ENCODE peak calls at places on chromosome 11, in five cellular contexts. R, U, D, O and Z are unnamed samples.
A peak's percentile ranks its signal among the peaks of the same experiment; 100 is the strongest.

GRCh38 chr11:16739326-16739875 is 954 bp downstream of the C11orf58 start:
- DNase-seq in R (no peak), U (no peak), D (no peak), O (peak; percentile 17), Z (no peak)

GRCh38 chr11:126163074-126163700 is 48.3 kb downstream of the RPUSD4 start:
- DNase-seq in R (no peak), U (no peak), D (no peak), O (no peak), Z (no peak)

GRCh38 chr11:69080361-69080973 is 31.7 kb downstream of the TPCN2 start:
- DNase-seq in R (no peak), U (no peak), D (no peak), O (no peak), Z (no peak)

GRCh38 chr11:19632435-19632834 is 80.2 kb upstream of the NAV2 start:
- DNase-seq in R (no peak), U (no peak), D (no peak), O (peak; percentile 21), Z (no peak)

GRCh38 chr11:103433380-103433779 is 324.2 kb downstream of the DYNC2H1 start:
- DNase-seq in R (no peak), U (no peak), D (no peak), O (no peak), Z (no peak)

GRCh38 chr11:21888814-21889213 is 304.1 kb upstream of the ANO5 start:
- DNase-seq in R (no peak), U (no peak), D (no peak), O (no peak), Z (no peak)

GRCh38 chr11:124898711-124899110 is 1.0 kb upstream of the ROBO4 start:
- DNase-seq in R (no peak), U (no peak), D (peak; percentile 47), O (peak; percentile 20), Z (no peak)

GRCh38 chr11:121032546-121032945 is 8.6 kb downstream of the TBCEL start:
- DNase-seq in R (no peak), U (no peak), D (no peak), O (no peak), Z (no peak)

DNA sequence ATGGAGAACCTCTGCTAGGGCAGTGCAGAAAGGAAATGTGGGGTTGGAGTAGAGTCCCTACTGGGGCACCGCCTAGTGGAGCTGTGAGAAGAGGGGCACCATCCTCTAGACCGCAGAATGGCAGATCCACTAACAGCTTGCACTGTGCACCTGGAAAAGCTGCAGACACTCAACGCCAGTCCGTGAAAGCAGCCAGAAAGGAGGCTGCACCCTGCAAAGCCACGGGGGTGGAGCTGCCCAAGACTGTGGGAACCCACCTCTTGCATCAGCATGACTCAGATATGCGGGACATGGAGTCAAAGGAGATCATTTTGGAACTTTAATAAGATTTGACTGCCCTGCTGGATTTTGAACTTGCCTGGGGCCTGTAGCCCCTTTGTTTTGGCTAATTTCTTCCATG is 8.7 kb downstream of the TSKU start:
- DNase-seq in R (no peak), U (no peak), D (no peak), O (no peak), Z (no peak)
- TF ChIP-seq TAF1 in R (no peak), U (no peak), D (no peak), O (no peak), Z (no peak)

GRCh38 chr11:131810511-131810910 is 440.1 kb downstream of the NTM start:
- DNase-seq in R (no peak), U (no peak), D (no peak), O (no peak), Z (no peak)

GRCh38 chr11:131809203-131809948 is 439.0 kb downstream of the NTM start:
- DNase-seq in R (no peak), U (no peak), D (no peak), O (no peak), Z (no peak)

GRCh38 chr11:131808466-131808865 is 438.1 kb downstream of the NTM start:
- DNase-seq in R (no peak), U (no peak), D (no peak), O (no peak), Z (no peak)

GRCh38 chr11:131807876-131808275 is 437.5 kb downstream of the NTM start:
- DNase-seq in R (no peak), U (no peak), D (no peak), O (no peak), Z (no peak)

DNA sequence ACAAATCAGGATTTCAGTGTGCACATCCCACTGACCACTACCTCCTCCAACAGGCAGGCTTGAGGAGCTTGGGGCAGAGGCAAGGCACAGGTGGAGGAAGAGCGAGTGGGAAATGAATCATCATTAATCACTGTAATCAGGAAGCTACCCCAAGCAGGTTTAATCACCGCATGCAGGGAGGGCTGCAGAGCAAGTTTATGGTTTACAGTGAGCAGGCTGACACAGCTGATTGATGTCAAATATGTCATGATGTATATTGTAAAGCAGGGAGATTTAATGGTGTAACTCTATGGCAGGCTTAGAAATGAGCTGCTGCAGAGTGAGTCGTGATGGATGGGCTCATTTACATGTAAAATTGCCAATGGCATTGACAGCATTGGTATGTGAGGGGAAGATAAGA is 441.0 kb downstream of the NTM start:
- DNase-seq in R (no peak), U (no peak), D (no peak), O (no peak), Z (no peak)
- TF ChIP-seq TAF1 in R (no peak), U (no peak), D (no peak), O (no peak), Z (no peak)

GRCh38 chr11:106012744-106013143 is 9.3 kb downstream of the MSANTD4 start:
- DNase-seq in R (no peak), U (no peak), D (no peak), O (no peak), Z (no peak)
- TF ChIP-seq TAF1 in R (no peak), U (no peak), D (no peak), O (no peak), Z (no peak)

GRCh38 chr11:46437106-46437689 is 45.6 kb upstream of the CHRM4 start:
- DNase-seq in R (no peak), U (no peak), D (no peak), O (no peak), Z (peak; percentile 57)
- TF ChIP-seq TAF1 in R (no peak), U (no peak), D (no peak), O (no peak), Z (no peak)

DNA sequence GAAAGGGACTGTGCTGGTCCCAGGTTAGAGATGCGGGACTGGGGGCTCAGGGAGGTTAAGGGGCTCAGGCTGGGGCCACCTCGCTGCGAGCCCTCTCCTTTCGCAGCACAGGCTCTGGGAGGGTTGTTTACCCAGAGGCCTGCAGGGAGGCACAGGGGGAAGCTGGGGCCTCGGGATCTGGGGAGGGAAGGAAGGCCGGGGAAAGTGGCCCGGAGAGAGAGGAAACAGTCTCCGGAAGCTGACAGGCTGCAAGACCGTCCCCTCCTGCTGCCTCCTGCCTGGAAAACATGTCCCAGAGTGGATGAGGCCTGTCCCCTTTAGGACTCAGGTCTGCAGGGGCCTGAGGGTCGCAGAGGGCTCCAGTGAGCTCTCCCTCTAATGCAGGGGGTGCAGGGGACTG is 45.4 kb downstream of the MYO7A start:
- DNase-seq in R (no peak), U (no peak), D (no peak), O (no peak), Z (no peak)
- TF ChIP-seq TAF1 in R (no peak), U (no peak), D (no peak), O (no peak), Z (no peak)

GRCh38 chr11:36062796-36063380 is 119.0 kb downstream of the LDLRAD3 start:
- DNase-seq in R (no peak), U (no peak), D (no peak), O (no peak), Z (no peak)
- TF ChIP-seq TAF1 in R (no peak), U (no peak), D (no peak), O (no peak), Z (no peak)

DNA sequence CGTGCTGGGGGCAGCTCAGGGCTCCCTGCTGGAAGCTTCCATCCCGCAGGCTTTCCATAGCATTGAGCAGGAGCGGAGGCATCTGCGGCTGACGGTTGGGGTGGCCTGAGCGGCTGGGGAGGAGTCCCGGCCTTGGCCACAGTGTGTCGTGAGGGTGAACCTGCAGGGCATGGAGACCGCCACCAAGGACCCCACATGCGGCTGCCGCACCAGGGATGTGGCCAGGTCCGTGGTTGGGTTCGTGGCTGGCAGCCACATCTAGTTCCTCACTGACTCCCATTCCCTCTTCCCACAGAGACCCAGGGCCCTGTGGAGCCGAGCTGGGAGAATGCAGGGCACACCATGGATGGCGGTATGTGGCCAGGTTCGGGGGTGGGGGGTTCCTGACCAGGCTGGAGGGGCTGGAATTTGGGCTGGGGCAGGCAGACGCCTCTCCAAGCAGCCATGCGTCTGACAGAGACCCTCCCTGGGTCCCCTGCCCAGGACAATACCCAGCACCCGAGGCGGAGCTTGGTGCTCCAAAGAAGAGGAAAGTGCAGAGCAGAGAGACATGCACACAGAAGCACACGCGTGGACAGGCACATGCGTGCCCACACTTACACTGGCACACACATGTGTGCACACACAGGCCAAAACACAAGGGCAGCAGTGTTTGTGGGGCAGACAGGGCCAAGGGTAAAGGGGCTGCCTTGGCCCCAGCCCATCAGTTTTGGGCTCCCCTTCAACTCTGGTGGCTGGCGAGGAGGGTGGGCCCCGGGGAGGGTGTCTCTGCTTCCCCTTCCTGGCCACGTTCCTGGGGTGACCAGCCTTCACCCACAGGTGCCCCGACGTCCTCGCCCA is 2.7 kb downstream of the MUC5B start:
- DNase-seq in R (no peak), U (peak; percentile 31), D (peak; percentile 46), O (peak; percentile 30), Z (no peak)
- TF ChIP-seq TAF1 in R (no peak), U (no peak), D (no peak), O (no peak), Z (no peak)

DNA sequence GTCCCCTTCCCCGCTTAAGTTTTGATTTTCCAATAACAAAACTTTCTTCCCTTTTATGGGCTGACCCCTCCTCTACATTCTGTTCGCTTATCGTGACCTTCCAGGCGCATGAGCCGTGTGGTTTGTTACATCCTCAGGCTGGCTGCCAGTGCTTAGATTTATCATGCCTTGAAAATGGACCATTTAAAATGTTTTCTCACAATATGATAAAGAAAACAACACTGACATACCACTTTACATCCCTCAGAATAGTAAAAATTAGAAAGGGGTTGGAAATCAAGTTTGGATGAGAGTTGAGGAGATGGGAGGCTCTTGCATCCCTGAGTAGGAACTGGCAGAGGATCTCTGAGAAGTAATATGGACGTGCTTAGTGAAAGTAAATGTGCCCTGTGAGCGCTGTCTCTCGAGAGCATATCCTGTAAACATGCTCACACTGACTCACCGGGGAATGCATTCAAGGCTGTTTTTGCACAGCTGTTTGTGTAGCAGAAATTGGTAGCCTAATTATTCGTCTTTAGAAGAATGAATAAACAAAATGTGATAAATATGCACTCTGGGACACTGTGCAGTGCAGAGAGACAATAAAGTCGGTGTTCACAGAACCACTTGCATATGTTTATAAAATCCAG is 17.1 kb upstream of the TOLLIP start:
- DNase-seq in R (no peak), U (no peak), D (no peak), O (no peak), Z (no peak)
- TF ChIP-seq TAF1 in R (no peak), U (no peak), D (no peak), O (no peak), Z (no peak)